ENCODE peak calls at places on chromosomes 5 and 9, in four cellular contexts. One of them, this sample, is unnamed.

GRCh38 chr9:73152445-73152844 is 780 bp downstream of the ANXA1 start:
- DNase-seq in lower leg skin: no peak
- DNase-seq in GM06990: no peak
- DNase-seq in brain microvascular endothelial cell: no peak
- DNase-seq in this sample: peak

GRCh38 chr5:32504923-32505596 is 60.5 kb upstream of the ZFR start:
- DNase-seq in lower leg skin: peak
- DNase-seq in GM06990: no peak
- DNase-seq in brain microvascular endothelial cell: peak
- DNase-seq in this sample: peak

GRCh38 chr9:13478235-13478634 is 198.7 kb upstream of the MPDZ start:
- DNase-seq in lower leg skin: no peak
- DNase-seq in GM06990: no peak
- DNase-seq in brain microvascular endothelial cell: no peak
- DNase-seq in this sample: peak

GRCh38 chr9:17521456-17521855 is 57.4 kb upstream of the SH3GL2 start:
- DNase-seq in lower leg skin: no peak
- DNase-seq in GM06990: no peak
- DNase-seq in brain microvascular endothelial cell: no peak
- DNase-seq in this sample: no peak

GRCh38 chr9:12862596-12862995 is 87.8 kb downstream of the LURAP1L start:
- DNase-seq in lower leg skin: no peak
- DNase-seq in GM06990: no peak
- DNase-seq in brain microvascular endothelial cell: no peak
- DNase-seq in this sample: peak

GRCh38 chr9:121598167-121599000 is 53.0 kb upstream of the DAB2IP start:
- DNase-seq in lower leg skin: peak
- DNase-seq in GM06990: no peak
- DNase-seq in brain microvascular endothelial cell: peak
- DNase-seq in this sample: peak

GRCh38 chr5:38468978-38469706 is 87.3 kb downstream of the LIFR start:
- DNase-seq in lower leg skin: no peak
- DNase-seq in GM06990: no peak
- DNase-seq in brain microvascular endothelial cell: no peak
- DNase-seq in this sample: no peak

GRCh38 chr5:57277085-57277484 is 103.2 kb downstream of the GPBP1 start:
- DNase-seq in lower leg skin: no peak
- DNase-seq in GM06990: no peak
- DNase-seq in brain microvascular endothelial cell: no peak
- DNase-seq in this sample: peak

GRCh38 chr9:35262064-35262463 is 100.3 kb downstream of the UNC13B start:
- DNase-seq in lower leg skin: no peak
- DNase-seq in GM06990: no peak
- DNase-seq in brain microvascular endothelial cell: no peak
- DNase-seq in this sample: no peak

GRCh38 chr9:69976165-69976564 is 67.5 kb upstream of the MAMDC2 start:
- DNase-seq in lower leg skin: no peak
- DNase-seq in GM06990: no peak
- DNase-seq in brain microvascular endothelial cell: peak
- DNase-seq in this sample: peak

DNA sequence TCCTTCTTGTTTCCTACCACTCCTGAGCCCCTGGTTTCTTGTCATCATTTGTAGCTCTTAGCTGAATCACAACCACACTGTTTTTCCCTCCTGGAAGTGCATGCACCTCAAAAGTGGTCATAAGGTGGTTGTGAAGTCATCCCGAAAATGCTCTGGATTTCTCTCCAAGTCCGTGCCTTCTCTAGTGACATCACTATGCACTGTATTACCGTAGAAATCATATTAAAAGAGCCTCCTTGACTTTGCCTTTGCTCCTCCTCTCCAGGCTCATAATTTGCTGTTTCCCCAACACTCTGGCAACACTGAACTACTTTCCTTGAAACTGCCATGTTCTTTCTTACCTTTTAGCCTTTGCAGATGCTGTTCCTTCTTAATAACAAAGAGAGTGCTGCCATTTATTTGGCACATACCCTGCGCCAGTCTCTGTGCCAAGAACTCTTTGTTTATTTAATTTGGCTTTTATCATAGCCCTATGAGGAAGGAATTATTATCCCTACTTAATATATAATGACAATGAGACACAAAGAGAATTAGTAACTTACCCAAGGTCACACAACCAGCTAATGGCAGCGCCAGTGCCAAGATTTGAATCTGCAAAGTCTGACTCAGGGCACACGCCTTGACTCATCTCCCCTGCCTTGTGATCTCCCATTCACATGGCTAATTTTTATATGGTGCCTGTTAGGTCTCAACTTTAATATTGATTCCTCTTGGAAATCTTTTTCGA is 115.4 kb downstream of the KIF4B start:
- DNase-seq in lower leg skin: peak
- DNase-seq in GM06990: no peak
- DNase-seq in brain microvascular endothelial cell: no peak
- DNase-seq in this sample: no peak
- H3K4me3 ChIP-seq in lower leg skin: no peak
- H3K4me3 ChIP-seq in GM06990: no peak
- H3K4me3 ChIP-seq in brain microvascular endothelial cell: no peak
- H3K4me3 ChIP-seq in this sample: no peak

GRCh38 chr5:73437126-73438047 is 11.2 kb downstream of the FOXD1 start:
- DNase-seq in lower leg skin: no peak
- DNase-seq in GM06990: no peak
- DNase-seq in brain microvascular endothelial cell: peak
- DNase-seq in this sample: peak
- H3K4me3 ChIP-seq in lower leg skin: no peak
- H3K4me3 ChIP-seq in GM06990: no peak
- H3K4me3 ChIP-seq in brain microvascular endothelial cell: peak
- H3K4me3 ChIP-seq in this sample: peak

GRCh38 chr9:37082214-37082765 is 38.1 kb upstream of the ZCCHC7 start:
- DNase-seq in lower leg skin: no peak
- DNase-seq in GM06990: no peak
- DNase-seq in brain microvascular endothelial cell: peak
- DNase-seq in this sample: no peak
- H3K4me3 ChIP-seq in lower leg skin: no peak
- H3K4me3 ChIP-seq in GM06990: peak
- H3K4me3 ChIP-seq in brain microvascular endothelial cell: no peak
- H3K4me3 ChIP-seq in this sample: no peak

GRCh38 chr5:167982-168660 is 23.2 kb upstream of the LRRC14B start:
- DNase-seq in lower leg skin: no peak
- DNase-seq in GM06990: no peak
- DNase-seq in brain microvascular endothelial cell: peak
- DNase-seq in this sample: peak

GRCh38 chr5:170971-171800 is 20.1 kb upstream of the LRRC14B start:
- DNase-seq in lower leg skin: no peak
- DNase-seq in GM06990: no peak
- DNase-seq in brain microvascular endothelial cell: no peak
- DNase-seq in this sample: no peak

GRCh38 chr5:167511-167910 is 23.8 kb upstream of the LRRC14B start:
- DNase-seq in lower leg skin: no peak
- DNase-seq in GM06990: no peak
- DNase-seq in brain microvascular endothelial cell: no peak
- DNase-seq in this sample: no peak

GRCh38 chr5:169728-170094 is 21.6 kb upstream of the LRRC14B start:
- DNase-seq in lower leg skin: no peak
- DNase-seq in GM06990: no peak
- DNase-seq in brain microvascular endothelial cell: no peak
- DNase-seq in this sample: no peak

GRCh38 chr5:169071-169727 is 22.1 kb upstream of the LRRC14B start:
- DNase-seq in lower leg skin: peak
- DNase-seq in GM06990: no peak
- DNase-seq in brain microvascular endothelial cell: peak
- DNase-seq in this sample: peak
- H3K4me3 ChIP-seq in lower leg skin: no peak
- H3K4me3 ChIP-seq in GM06990: no peak
- H3K4me3 ChIP-seq in brain microvascular endothelial cell: no peak
- H3K4me3 ChIP-seq in this sample: no peak

DNA sequence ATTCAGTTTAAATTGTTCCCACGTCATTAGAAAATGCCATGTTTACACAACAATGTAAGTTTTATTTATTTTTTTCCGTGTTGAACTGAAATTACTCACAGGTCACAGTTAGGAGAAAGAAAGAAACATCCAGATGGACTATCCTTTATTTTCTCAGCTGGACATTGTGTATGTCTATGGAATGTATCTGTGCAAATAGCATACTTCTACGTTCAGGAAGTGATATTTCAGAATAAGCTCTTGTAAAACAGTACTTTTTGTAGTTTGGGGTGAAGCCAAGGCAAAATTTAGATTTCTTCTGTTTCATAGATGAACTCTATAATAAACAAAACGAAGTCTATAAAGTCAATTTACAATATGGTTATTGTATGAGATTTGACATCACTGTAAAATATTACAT is 249.0 kb upstream of the ZNF608 start:
- DNase-seq in lower leg skin: no peak
- DNase-seq in GM06990: no peak
- DNase-seq in brain microvascular endothelial cell: peak
- DNase-seq in this sample: no peak
- H3K4me3 ChIP-seq in lower leg skin: no peak
- H3K4me3 ChIP-seq in GM06990: no peak
- H3K4me3 ChIP-seq in brain microvascular endothelial cell: no peak
- H3K4me3 ChIP-seq in this sample: no peak

This sample was measured in AG10803.